ENCODE peak calls at places on chromosomes 4 and X, in eight cellular contexts. W is suprapubic skin, U is adrenal gland, V is transverse colon, F is A549, C is esophagus squamous epithelium, R is HCT116, K is IMR-90. E is an unnamed sample.

GRCh38 chr4:38730493-38730829 is 52.3 kb downstream of the TLR10 start:
- DNase-seq in K (no peak), V (no peak), W (no peak), R (no peak), C (no peak), U (no peak), F (no peak), E (no peak)

GRCh38 chr4:24781999-24782745 is 13.2 kb upstream of the SOD3 start:
- DNase-seq in K (no peak), F (no peak), R (no peak), U (no peak), W (no peak), C (no peak), V (no peak), E (peak; percentile 40)

GRCh38 chrX:31969714-31970113 is 897.9 kb upstream of the FTHL17 start:
- DNase-seq in V (no peak), K (no peak), W (no peak), R (no peak), C (no peak), F (no peak), U (no peak), E (no peak)

GRCh38 chrX:152428089-152428488 is 23.0 kb downstream of the GABRA3 start:
- DNase-seq in F (no peak), C (no peak), K (no peak), R (no peak), V (no peak), U (no peak), W (no peak), E (no peak)

GRCh38 chrX:12672362-12673106 is 118.7 kb upstream of the PRPS2 start:
- DNase-seq in C (no peak), W (no peak), V (no peak), F (no peak), R (no peak), K (no peak), U (no peak), E (no peak)

GRCh38 chrX:64427281-64427680 is 32.0 kb upstream of the MTMR8 start:
- DNase-seq in U (no peak), V (no peak), W (no peak), F (no peak), K (no peak), C (no peak), R (no peak), E (no peak)

GRCh38 chr4:104732766-104733165 is 238.1 kb upstream of the CXXC4 start:
- DNase-seq in C (no peak), R (no peak), F (no peak), V (no peak), U (no peak), W (no peak), K (no peak), E (no peak)

GRCh38 chrX:46814966-46815365 is 21.9 kb upstream of the RP2 start:
- DNase-seq in R (no peak), U (no peak), V (no peak), K (no peak), W (no peak), F (no peak), C (no peak), E (no peak)

GRCh38 chrX:108307408-108308085 is 130.7 kb downstream of the COL4A6 start:
- DNase-seq in U (no peak), F (no peak), V (no peak), K (peak; percentile 6), W (no peak), R (no peak), C (no peak), E (peak; percentile 30)

GRCh38 chr4:119317996-119318395 is 3.9 kb downstream of the FABP2 start:
- DNase-seq in V (no peak), R (no peak), U (no peak), C (no peak), F (no peak), K (no peak), W (no peak), E (no peak)

GRCh38 chrX:40931921-40932320 is 153.3 kb upstream of the USP9X start:
- DNase-seq in W (no peak), C (no peak), V (no peak), U (no peak), F (no peak), R (no peak), K (no peak), E (no peak)

GRCh38 chr4:152735302-152735917 is 44.1 kb downstream of the TIGD4 start:
- DNase-seq in U (no peak), K (peak; percentile 11), R (peak; percentile 12), C (no peak), W (no peak), F (peak; percentile 11), V (no peak), E (no peak)

GRCh38 chr4:40564815-40565505 is 64.7 kb downstream of the RBM47 start:
- DNase-seq in F (no peak), C (no peak), R (no peak), V (no peak), W (no peak), U (peak; percentile 72), K (no peak), E (no peak)

GRCh38 chr4:10180927-10181744 is 64.5 kb upstream of the WDR1 start:
- DNase-seq in C (no peak), R (no peak), K (peak; percentile 51), U (no peak), V (no peak), W (no peak), F (no peak), E (no peak)

GRCh38 chr4:89753601-89754066 is 83.3 kb downstream of the SNCA start:
- DNase-seq in V (no peak), F (peak; percentile 3), K (peak; percentile 95), C (no peak), W (no peak), R (peak; percentile 55), U (no peak), E (peak; percentile 17)

GRCh38 chrX:115940888-115941332 is 229.6 kb upstream of the AGTR2 start:
- DNase-seq in K (peak; percentile 45), R (no peak), F (no peak), V (peak; percentile 85), W (no peak), U (peak; percentile 73), C (no peak), E (no peak)

GRCh38 chrX:20224814-20225487 is 41.8 kb downstream of the RPS6KA3 start:
- DNase-seq in C (no peak), V (no peak), U (no peak), R (no peak), W (no peak), F (no peak), K (peak; percentile 56), E (no peak)

GRCh38 chrX:11887175-11887574 is 129.1 kb downstream of the MSL3 start:
- DNase-seq in V (no peak), W (no peak), K (no peak), R (no peak), U (no peak), C (no peak), F (no peak), E (no peak)

GRCh38 chr4:163194593-163194992 is 27.9 kb upstream of the NAF1 start:
- DNase-seq in C (no peak), W (no peak), F (no peak), V (no peak), R (no peak), U (no peak), K (no peak), E (no peak)

GRCh38 chr4:163200950-163201349 is 34.3 kb upstream of the NAF1 start:
- DNase-seq in K (no peak), R (no peak), F (no peak), U (no peak), W (no peak), C (no peak), V (no peak), E (no peak)

GRCh38 chr4:163193717-163194116 is 27.0 kb upstream of the NAF1 start:
- DNase-seq in W (no peak), F (no peak), U (no peak), K (no peak), V (no peak), R (no peak), C (no peak), E (no peak)

GRCh38 chr4:163195247-163195765 is 28.6 kb upstream of the NAF1 start:
- DNase-seq in K (no peak), R (no peak), W (no peak), U (no peak), F (no peak), V (no peak), C (no peak), E (no peak)

GRCh38 chr4:163196904-163197505 is 30.3 kb upstream of the NAF1 start:
- DNase-seq in W (no peak), K (no peak), U (no peak), C (no peak), F (no peak), R (no peak), V (no peak), E (no peak)
- H3K4me1 ChIP-seq in W (no peaks in the 10 kb centered on the region), K (no peaks in the 10 kb centered on the region), U (no peaks in the 10 kb centered on the region), C (no peaks in the 10 kb centered on the region), F (no peaks in the 10 kb centered on the region), R (no peaks in the 10 kb centered on the region), V (no peaks in the 10 kb centered on the region), E (no peaks in the 10 kb centered on the region)

GRCh38 chr4:186666750-186667149 is 56.9 kb downstream of the FAT1 start:
- DNase-seq in W (no peak), U (no peak), C (no peak), R (no peak), F (no peak), K (no peak), V (no peak), E (no peak)
- TF ChIP-seq POLR2A in W (no peak), U (no peak), C (no peak), R (no peak), F (no peak), K (no peak), V (no peak), E (no peak)

DNA sequence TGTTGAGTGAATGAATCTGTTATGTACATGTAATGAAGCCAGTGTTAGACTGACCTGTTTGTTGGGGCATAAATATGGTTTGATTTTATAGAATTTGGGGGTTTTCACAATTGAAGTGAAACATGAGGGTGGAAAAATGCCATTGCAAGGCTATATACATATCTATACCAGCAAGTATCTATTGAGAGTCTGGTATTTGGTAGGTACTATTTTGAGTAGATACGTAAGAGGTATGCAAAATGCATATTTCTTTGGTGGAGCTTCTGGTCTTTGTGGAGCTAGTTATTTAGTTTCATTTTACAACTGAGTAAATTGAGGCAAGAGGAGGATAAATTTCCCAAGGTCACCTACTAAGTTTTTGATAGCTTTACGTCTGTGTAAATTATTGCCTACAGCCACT is 7.3 kb upstream of the RUFY3 start:
- DNase-seq in V (no peak), R (no peak), K (no peak), U (no peak), F (no peak), C (no peak), W (no peak), E (no peak)
- H3K4me1 ChIP-seq in V (peaks cover 3% of the 10 kb centered on the region), R (no peaks in the 10 kb centered on the region), K (no peaks in the 10 kb centered on the region), U (peaks cover 27% of the 10 kb centered on the region), F (peaks cover 25% of the 10 kb centered on the region), C (peaks cover 6% of the 10 kb centered on the region), W (peaks cover 53% of the 10 kb centered on the region), E (peaks cover 3% of the 10 kb centered on the region)

DNA sequence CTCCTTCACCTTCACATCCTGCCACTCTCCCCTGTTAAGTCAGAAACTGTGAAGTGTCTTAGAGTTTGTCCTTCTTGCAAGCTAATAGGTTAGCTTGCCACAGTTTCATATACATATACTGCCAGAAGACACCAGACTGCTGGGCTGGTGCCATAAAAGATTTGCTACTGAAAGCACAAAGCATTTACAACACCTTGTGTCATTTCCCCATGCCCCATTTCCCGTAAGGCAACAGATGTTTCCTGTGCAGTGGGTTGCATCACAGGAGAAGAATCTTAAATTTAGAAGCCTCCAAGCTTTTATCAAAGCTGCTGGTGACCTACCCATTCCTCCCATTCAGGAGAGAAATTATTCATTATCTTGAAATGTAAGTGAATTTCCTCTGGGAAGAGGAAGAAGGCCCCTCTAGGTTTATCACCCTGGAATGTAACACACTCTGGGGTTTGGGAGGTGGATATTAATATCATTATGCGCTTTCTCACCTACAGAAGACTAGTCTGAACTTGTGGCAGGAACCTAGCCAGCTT is 34.5 kb upstream of the RAB33B start:
- DNase-seq in F (no peak), C (no peak), U (peak; percentile 89), K (peak; percentile 86), V (peak; percentile 38), R (no peak), W (no peak), E (no peak)
- TF ChIP-seq POLR2A in F (no peak), C (no peak), U (no peak), K (no peak), V (no peak), R (no peak), W (no peak), E (no peak)

E was measured in prostate gland.